ENCODE peak calls at places on chromosomes 16 and 17, in seven cellular contexts. R, F, Z, U, V, P and I are unnamed samples.

GRCh38 chr17:42518046-42518754 is 17.8 kb upstream of the NAGLU start:
- DNase-seq in R (peak), F (no peak), Z (peak), U (no peak), V (peak), P (peak), I (no peak)

GRCh38 chr17:37605813-37606505 is 3.3 kb downstream of the SYNRG start:
- DNase-seq in R (no peak), F (no peak), Z (no peak), U (peak), V (no peak), P (no peak), I (no peak)

GRCh38 chr16:23836404-23837291 is 865 bp downstream of the PRKCB start:
- DNase-seq in R (no peak), F (peak), Z (no peak), U (peak), V (peak), P (peak), I (peak)

GRCh38 chr16:88369447-88370008 is 13.2 kb upstream of the ZNF469 start:
- DNase-seq in R (no peak), F (no peak), Z (no peak), U (no peak), V (peak), P (peak), I (no peak)

GRCh38 chr17:28030386-28030785 is 12.1 kb upstream of the NLK start:
- DNase-seq in R (no peak), F (no peak), Z (no peak), U (no peak), V (no peak), P (no peak), I (no peak)

GRCh38 chr16:85574672-85575475 is 38.2 kb upstream of the GSE1 start:
- DNase-seq in R (no peak), F (no peak), Z (no peak), U (no peak), V (no peak), P (no peak), I (no peak)

GRCh38 chr16:15643453-15644305 is 725 bp upstream of the MARF1 start:
- DNase-seq in R (peak), F (no peak), Z (peak), U (no peak), V (no peak), P (no peak), I (no peak)

GRCh38 chr16:2904922-2905240 is 6.8 kb upstream of the FLYWCH1 start:
- DNase-seq in R (no peak), F (no peak), Z (no peak), U (no peak), V (no peak), P (no peak), I (no peak)

GRCh38 chr16:52912565-52913173 is 140.0 kb downstream of the CHD9NB start:
- DNase-seq in R (peak), F (no peak), Z (peak), U (peak), V (peak), P (no peak), I (no peak)

GRCh38 chr17:49734666-49735490 is 27.1 kb upstream of the SLC35B1 start:
- DNase-seq in R (no peak), F (no peak), Z (no peak), U (no peak), V (no peak), P (no peak), I (no peak)

GRCh38 chr16:89187337-89188063 is 12.8 kb downstream of the SLC22A31 start:
- DNase-seq in R (no peak), F (no peak), Z (no peak), U (no peak), V (peak), P (peak), I (peak)

GRCh38 chr16:89949121-89949742 is 677 bp downstream of the DEF8 start:
- DNase-seq in R (peak), F (no peak), Z (no peak), U (peak), V (no peak), P (no peak), I (no peak)

GRCh38 chr16:11677451-11677951 is 9.2 kb downstream of the SNN start:
- DNase-seq in R (no peak), F (no peak), Z (no peak), U (no peak), V (no peak), P (peak), I (no peak)

GRCh38 chr17:81277938-81278693 is 17.0 kb downstream of the SLC38A10 start:
- DNase-seq in R (no peak), F (no peak), Z (no peak), U (no peak), V (no peak), P (no peak), I (no peak)

GRCh38 chr16:89565256-89565505 is 4.7 kb downstream of the RPL13 start:
- DNase-seq in R (no peak), F (no peak), Z (peak), U (no peak), V (no peak), P (no peak), I (no peak)

GRCh38 chr16:67104845-67105244 is 4.9 kb upstream of the PHAF1 start:
- DNase-seq in R (no peak), F (no peak), Z (peak), U (no peak), V (no peak), P (no peak), I (no peak)

GRCh38 chr17:80118601-80119270 is 17.4 kb downstream of the GAA start:
- DNase-seq in R (no peak), F (no peak), Z (no peak), U (no peak), V (peak), P (peak), I (no peak)

GRCh38 chr17:62792122-62792800 is 15.9 kb downstream of the MARCHF10 start:
- DNase-seq in R (peak), F (no peak), Z (no peak), U (no peak), V (no peak), P (no peak), I (no peak)

GRCh38 chr17:16661217-16661616 is 7.6 kb upstream of the ZNF624 start:
- DNase-seq in R (no peak), F (no peak), Z (no peak), U (no peak), V (no peak), P (no peak), I (no peak)

GRCh38 chr16:86809458-86809955 is 231.2 kb downstream of the FOXL1 start:
- DNase-seq in R (peak), F (no peak), Z (peak), U (no peak), V (no peak), P (no peak), I (no peak)

GRCh38 chr16:89343501-89344291 is 126.2 kb downstream of the ZNF778 start:
- DNase-seq in R (peak), F (no peak), Z (no peak), U (no peak), V (peak), P (peak), I (no peak)

GRCh38 chr17:43917348-43918025 is 10.2 kb upstream of the MPP2 start:
- DNase-seq in R (peak), F (no peak), Z (no peak), U (peak), V (peak), P (no peak), I (peak)

GRCh38 chr16:83995756-83996155 is 27.7 kb downstream of the NECAB2 start:
- DNase-seq in R (peak), F (no peak), Z (no peak), U (no peak), V (peak), P (no peak), I (no peak)

GRCh38 chr16:81485824-81486554 is 41.4 kb downstream of the CMIP start:
- DNase-seq in R (no peak), F (no peak), Z (no peak), U (no peak), V (no peak), P (peak), I (no peak)

GRCh38 chr16:71255721-71256120 is 25.2 kb upstream of the HYDIN start:
- DNase-seq in R (no peak), F (no peak), Z (no peak), U (no peak), V (no peak), P (no peak), I (no peak)

GRCh38 chr16:30485818-30486436 is 13.4 kb downstream of the ITGAL start:
- DNase-seq in R (no peak), F (no peak), Z (no peak), U (no peak), V (no peak), P (no peak), I (no peak)

GRCh38 chr16:17364319-17365210 is 106.2 kb downstream of the XYLT1 start:
- DNase-seq in R (peak), F (peak), Z (peak), U (peak), V (no peak), P (no peak), I (peak)

GRCh38 chr17:37500378-37500777 is 10.7 kb downstream of the DUSP14 start:
- DNase-seq in R (no peak), F (no peak), Z (no peak), U (no peak), V (no peak), P (no peak), I (no peak)

GRCh38 chr17:42782402-42783061 is 2.1 kb downstream of the WNK4 start:
- DNase-seq in R (no peak), F (no peak), Z (no peak), U (no peak), V (no peak), P (no peak), I (no peak)

GRCh38 chr16:14486520-14487303 is 143.3 kb downstream of the PARN start:
- DNase-seq in R (peak), F (no peak), Z (peak), U (no peak), V (peak), P (peak), I (no peak)

GRCh38 chr17:82334622-82335394 is 1.2 kb upstream of the SECTM1 start:
- DNase-seq in R (no peak), F (no peak), Z (no peak), U (no peak), V (peak), P (peak), I (no peak)

GRCh38 chr16:82229800-82230619 is 60.0 kb upstream of the MPHOSPH6 start:
- DNase-seq in R (peak), F (peak), Z (peak), U (peak), V (peak), P (no peak), I (peak)

GRCh38 chr17:75652934-75653549 is 13.9 kb downstream of the RECQL5 start:
- DNase-seq in R (peak), F (no peak), Z (peak), U (peak), V (no peak), P (peak), I (no peak)

GRCh38 chr17:55348749-55349354 is 72.8 kb downstream of the MMD start:
- DNase-seq in R (peak), F (peak), Z (peak), U (peak), V (no peak), P (no peak), I (peak)

GRCh38 chr17:50196826-50197225 is 4.6 kb downstream of the COL1A1 start:
- DNase-seq in R (no peak), F (no peak), Z (no peak), U (no peak), V (peak), P (no peak), I (no peak)